ENCODE peak calls at places on chromosomes 6 and 20, in five cellular contexts. W, B, E, Q and U are unnamed samples. For H3K4me1, the result is how much of the 10 kb centered on the place peaks cover.

GRCh38 chr6:159422041-159422984 is 253.1 kb downstream of the FNDC1 start:
- DNase-seq in W (no peak), B (peak), E (no peak), Q (peak), U (peak)

GRCh38 chr6:119201486-119201885 is 123.0 kb upstream of the FAM184A start:
- DNase-seq in W (no peak), B (no peak), E (peak), Q (no peak), U (no peak)

GRCh38 chr20:38628580-38629470 is 27.2 kb downstream of the ARHGAP40 start:
- DNase-seq in W (no peak), B (no peak), E (no peak), Q (no peak), U (no peak)

GRCh38 chr6:151905072-151905471 is 97.6 kb downstream of the ESR1 start:
- DNase-seq in W (no peak), B (no peak), E (no peak), Q (no peak), U (no peak)

GRCh38 chr6:134047673-134048072 is 4.8 kb downstream of the SLC2A12 start:
- DNase-seq in W (no peak), B (peak), E (no peak), Q (peak), U (peak)

GRCh38 chr6:89146748-89147715 is 1.2 kb downstream of the PM20D2 start:
- DNase-seq in W (no peak), B (no peak), E (peak), Q (no peak), U (no peak)

GRCh38 chr20:17530716-17531536 is at the start of gene BFSP1:
- DNase-seq in W (peak), B (peak), E (peak), Q (peak), U (peak)

GRCh38 chr6:106967936-106968555 is 6.5 kb downstream of the CD24 start:
- DNase-seq in W (no peak), B (no peak), E (no peak), Q (no peak), U (no peak)

GRCh38 chr6:123055266-123055665 is 59.2 kb downstream of the CLVS2 start:
- DNase-seq in W (no peak), B (no peak), E (no peak), Q (no peak), U (no peak)

GRCh38 chr6:56573624-56574023 is 69.1 kb downstream of the DST start:
- DNase-seq in W (no peak), B (no peak), E (no peak), Q (no peak), U (no peak)

GRCh38 chr6:24323632-24324337 is 34.1 kb downstream of the DCDC2 start:
- DNase-seq in W (no peak), B (no peak), E (no peak), Q (no peak), U (no peak)

GRCh38 chr6:166244353-166245045 is 63.7 kb downstream of the PRR18 start:
- DNase-seq in W (peak), B (no peak), E (no peak), Q (no peak), U (no peak)

GRCh38 chr20:435558-435957 is 26.8 kb downstream of the TBC1D20 start:
- DNase-seq in W (no peak), B (no peak), E (no peak), Q (no peak), U (no peak)

GRCh38 chr6:56288347-56288746 is 41.0 kb upstream of the COL21A1 start:
- DNase-seq in W (no peak), B (no peak), E (no peak), Q (no peak), U (no peak)

GRCh38 chr6:53696351-53696750 is 30.8 kb upstream of the KLHL31 start:
- DNase-seq in W (no peak), B (no peak), E (no peak), Q (no peak), U (no peak)

GRCh38 chr6:96394727-96395126 is 126.9 kb upstream of the UFL1 start:
- DNase-seq in W (no peak), B (no peak), E (no peak), Q (no peak), U (no peak)

DNA sequence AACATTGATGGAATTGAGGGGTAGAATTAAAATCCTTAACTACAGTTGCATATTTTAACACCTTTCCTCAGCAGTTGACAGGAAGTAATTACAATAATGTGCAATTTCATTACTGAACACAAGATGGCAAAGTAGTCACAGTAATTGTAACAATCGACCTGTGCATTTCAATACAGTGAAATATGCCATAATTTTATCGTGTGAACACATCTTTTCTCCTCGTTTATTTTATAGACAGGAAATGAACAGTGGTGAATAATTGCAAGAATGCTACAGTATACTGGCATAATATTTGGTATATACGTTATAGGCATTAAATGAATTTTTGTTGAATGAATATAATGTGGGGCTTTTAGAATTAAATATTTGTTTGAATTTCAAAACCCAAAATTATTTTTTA is 25.0 kb downstream of the CYB5R4 start:
- DNase-seq in W (no peak), B (no peak), E (no peak), Q (no peak), U (no peak)
- H3K27ac ChIP-seq in W (no peak), B (no peak), E (no peak), Q (no peak), U (no peak)

GRCh38 chr6:105603779-105604592 is 201.1 kb upstream of the PREP start:
- DNase-seq in W (no peak), B (no peak), E (peak), Q (peak), U (no peak)

GRCh38 chr6:105598264-105598663 is 195.4 kb upstream of the PREP start:
- DNase-seq in W (no peak), B (no peak), E (no peak), Q (no peak), U (no peak)

GRCh38 chr6:105604593-105604905 is 201.7 kb upstream of the PREP start:
- DNase-seq in W (no peak), B (no peak), E (no peak), Q (no peak), U (no peak)

GRCh38 chr6:105601541-105602174 is 198.8 kb upstream of the PREP start:
- DNase-seq in W (no peak), B (peak), E (peak), Q (peak), U (peak)

GRCh38 chr6:105600342-105601293 is 197.7 kb upstream of the PREP start:
- DNase-seq in W (no peak), B (no peak), E (no peak), Q (no peak), U (no peak)
- H3K4me1 ChIP-seq in W (under half), B (under half), E (under half), Q (under half), U (under half)

GRCh38 chr6:36875250-36875633 is 639 bp upstream of the PPIL1 start:
- DNase-seq in W (no peak), B (no peak), E (no peak), Q (no peak), U (no peak)
- H3K27ac ChIP-seq in W (peak), B (peak), E (peak), Q (peak), U (no peak)

GRCh38 chr6:81216668-81217067 is 535.8 kb downstream of the TENT5A start:
- DNase-seq in W (no peak), B (no peak), E (no peak), Q (no peak), U (no peak)

GRCh38 chr6:81215092-81215432 is 537.4 kb downstream of the TENT5A start:
- DNase-seq in W (no peak), B (no peak), E (no peak), Q (no peak), U (no peak)

DNA sequence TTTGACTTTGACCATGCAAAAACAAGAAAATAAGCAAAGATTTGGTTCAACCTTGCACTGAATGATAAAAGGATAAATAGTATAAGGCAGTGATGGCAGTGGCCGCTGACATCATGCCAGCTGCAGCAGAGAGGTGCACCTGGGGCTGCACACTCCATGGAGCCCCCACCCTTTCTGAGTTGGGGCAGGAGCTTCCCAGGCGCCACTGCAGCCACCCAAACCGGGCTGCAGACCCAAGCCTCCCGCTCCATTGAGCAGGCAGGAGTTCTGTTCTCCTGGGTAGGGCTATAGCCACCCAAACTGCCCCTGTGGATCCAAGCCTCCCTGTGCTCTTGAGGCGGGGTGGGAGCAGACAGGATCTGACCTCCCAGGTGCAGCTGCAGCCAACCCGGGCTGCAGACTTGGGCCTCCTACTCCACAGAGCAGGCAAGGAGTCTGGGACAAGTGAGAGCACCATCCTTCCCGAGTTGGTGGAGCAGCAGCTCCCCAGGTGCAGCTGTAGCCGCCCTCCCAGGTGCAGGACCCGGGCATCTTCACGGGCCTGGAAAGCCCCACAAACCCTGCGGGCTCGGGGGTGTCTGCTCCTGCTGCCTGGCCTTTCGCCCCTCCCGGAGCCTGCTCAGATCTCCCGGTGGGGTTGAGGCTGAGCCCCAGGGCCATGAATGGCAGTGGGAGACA is 537.9 kb downstream of the TENT5A start:
- DNase-seq in W (no peak), B (no peak), E (no peak), Q (peak), U (peak)
- H3K4me1 ChIP-seq in W (under half), B (under half), E (under half), Q (under half), U (under half)

GRCh38 chr6:169227116-169227515 is 26.5 kb downstream of the THBS2 start:
- DNase-seq in W (no peak), B (no peak), E (no peak), Q (no peak), U (no peak)
- H3K27ac ChIP-seq in W (no peak), B (no peak), E (no peak), Q (no peak), U (no peak)

GRCh38 chr6:35028781-35029180 is 112.4 kb downstream of the TCP11 start:
- DNase-seq in W (no peak), B (no peak), E (no peak), Q (no peak), U (no peak)
- H3K4me1 ChIP-seq in W (under half), B (half or more), E (under half), Q (under half), U (under half)

DNA sequence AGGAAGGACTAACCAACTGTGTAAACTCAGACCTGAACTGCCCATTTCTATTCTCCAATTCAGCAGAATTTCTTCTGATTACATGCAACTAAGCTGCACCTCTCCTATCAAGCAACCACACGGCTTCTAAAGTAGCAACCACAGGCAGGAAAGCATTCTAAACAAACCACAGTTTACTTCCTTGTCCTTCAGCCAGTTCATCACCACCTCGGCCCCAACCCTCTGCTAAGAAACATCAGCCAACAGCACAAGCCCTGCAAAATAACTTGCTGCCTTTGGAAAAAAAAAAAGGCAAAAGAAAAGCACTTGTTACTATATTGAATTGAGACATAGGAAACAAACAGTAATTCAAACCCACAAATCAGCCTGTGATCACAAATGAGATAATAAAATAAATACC is 140.3 kb downstream of the NFATC2 start:
- DNase-seq in W (peak), B (no peak), E (no peak), Q (peak), U (no peak)
- H3K27ac ChIP-seq in W (peak), B (no peak), E (no peak), Q (no peak), U (no peak)

GRCh38 chr6:11432091-11432490 is 105.5 kb upstream of the TMEM170B start:
- DNase-seq in W (no peak), B (no peak), E (no peak), Q (no peak), U (no peak)
- H3K4me1 ChIP-seq in W (under half), B (under half), E (under half), Q (under half), U (under half)

GRCh38 chr20:10954137-10954840 is 280.5 kb upstream of the JAG1 start:
- DNase-seq in W (no peak), B (no peak), E (peak), Q (no peak), U (no peak)

GRCh38 chr20:10949930-10950783 is 276.4 kb upstream of the JAG1 start:
- DNase-seq in W (no peak), B (no peak), E (no peak), Q (no peak), U (no peak)

GRCh38 chr20:10958279-10958678 is 284.5 kb upstream of the JAG1 start:
- DNase-seq in W (no peak), B (no peak), E (no peak), Q (no peak), U (no peak)

GRCh38 chr20:10955166-10955565 is 281.4 kb upstream of the JAG1 start:
- DNase-seq in W (no peak), B (no peak), E (no peak), Q (no peak), U (no peak)

GRCh38 chr20:10953437-10953836 is 279.6 kb upstream of the JAG1 start:
- DNase-seq in W (no peak), B (no peak), E (no peak), Q (no peak), U (no peak)
- H3K27ac ChIP-seq in W (no peak), B (no peak), E (no peak), Q (no peak), U (no peak)

GRCh38 chr20:62651285-62652021 is 9.2 kb downstream of the SLCO4A1 start:
- DNase-seq in W (peak), B (peak), E (peak), Q (peak), U (no peak)
- H3K4me1 ChIP-seq in W (under half), B (under half), E (under half), Q (under half), U (under half)